ENCODE peak calls at places on chromosomes 3 and 15, in seven cellular contexts. D is A549, E is HCT116, B is K562, Q is HepG2, F is SK-N-SH, C is GM12878. K is an unnamed sample.

GRCh38 chr3:134949150-134949549 is 154.1 kb downstream of the EPHB1 start:
- DNase-seq in Q (no peak), C (no peak), E (no peak), D (no peak), F (no peak), B (no peak), K (no peak)

GRCh38 chr3:138389144-138389601 is 40.8 kb downstream of the MRAS start:
- DNase-seq in D (no peak), Q (no peak), F (no peak), B (no peak), C (no peak), E (no peak), K (no peak)

GRCh38 chr15:81024265-81024875 is 23.6 kb downstream of the TLNRD1 start:
- DNase-seq in F (no peak), D (no peak), E (no peak), Q (no peak), B (no peak), C (no peak), K (peak)

GRCh38 chr3:56302417-56302816 is 165.8 kb downstream of the ERC2 start:
- DNase-seq in C (no peak), E (no peak), F (no peak), B (no peak), D (no peak), Q (no peak), K (peak)

GRCh38 chr3:45417949-45418847 is 29.8 kb downstream of the LARS2 start:
- DNase-seq in F (no peak), E (no peak), C (no peak), D (no peak), Q (no peak), B (no peak), K (no peak)

GRCh38 chr3:70298385-70298784 is 14.1 kb downstream of the MDFIC2 start:
- DNase-seq in B (no peak), D (no peak), C (no peak), F (no peak), Q (no peak), E (no peak), K (no peak)

GRCh38 chr15:62847900-62848489 is 194.6 kb upstream of the TPM1 start:
- DNase-seq in F (peak), D (peak), E (peak), C (no peak), Q (peak), B (peak), K (peak)

GRCh38 chr15:72521682-72522081 is 47.6 kb downstream of the ARIH1 start:
- DNase-seq in Q (no peak), D (no peak), B (no peak), C (no peak), E (no peak), F (no peak), K (no peak)

GRCh38 chr3:159322322-159322939 is 520.6 kb downstream of the MFSD1 start:
- DNase-seq in F (peak), D (peak), E (peak), C (no peak), Q (peak), B (peak), K (peak)

GRCh38 chr3:6542795-6543194 is 318.1 kb upstream of the GRM7 start:
- DNase-seq in Q (peak), B (no peak), C (no peak), E (no peak), D (no peak), F (no peak), K (no peak)

GRCh38 chr3:64067510-64068346 is 44.4 kb upstream of the PSMD6 start:
- DNase-seq in C (no peak), B (no peak), D (no peak), F (no peak), Q (no peak), E (no peak), K (no peak)

GRCh38 chr3:157442729-157443128 is 6.1 kb downstream of the PTX3 start:
- DNase-seq in C (no peak), D (no peak), Q (no peak), F (no peak), B (no peak), E (no peak), K (no peak)

GRCh38 chr3:55622733-55623132 is 135.6 kb upstream of the WNT5A start:
- DNase-seq in Q (no peak), E (no peak), B (no peak), F (no peak), C (no peak), D (no peak), K (no peak)

GRCh38 chr3:172104471-172105072 is 65.2 kb downstream of the FNDC3B start:
- DNase-seq in F (peak), B (no peak), C (no peak), D (no peak), Q (no peak), E (no peak), K (peak)

GRCh38 chr15:101455291-101455916 is 34.1 kb downstream of the PCSK6 start:
- DNase-seq in D (no peak), B (no peak), E (no peak), C (no peak), F (peak), Q (no peak), K (no peak)

GRCh38 chr3:98644168-98644567 is 50.8 kb upstream of the CPOX start:
- DNase-seq in F (no peak), Q (no peak), E (no peak), D (no peak), C (no peak), B (no peak), K (no peak)

GRCh38 chr3:169147246-169148008 is 516.1 kb downstream of the MECOM start:
- DNase-seq in D (peak), Q (no peak), C (no peak), F (peak), B (peak), E (no peak), K (peak)

GRCh38 chr3:129513705-129514104 is 14.7 kb upstream of the RHO start:
- DNase-seq in E (no peak), F (no peak), B (no peak), Q (no peak), C (no peak), D (no peak), K (no peak)

GRCh38 chr15:52706091-52706490 is 26.9 kb upstream of the ATOSA start:
- DNase-seq in F (no peak), C (no peak), E (no peak), B (no peak), Q (no peak), D (no peak), K (no peak)

GRCh38 chr3:2869905-2870304 is 240.3 kb downstream of the IL5RA start:
- DNase-seq in C (no peak), D (no peak), E (no peak), F (peak), B (no peak), Q (no peak), K (no peak)

GRCh38 chr15:71686221-71687050 is 123.9 kb upstream of the NR2E3 start:
- DNase-seq in D (no peak), E (no peak), C (no peak), B (no peak), Q (no peak), F (no peak), K (no peak)

GRCh38 chr15:32683231-32683630 is 34.6 kb upstream of the GREM1 start:
- DNase-seq in B (no peak), D (no peak), Q (no peak), C (no peak), E (no peak), F (no peak), K (no peak)

GRCh38 chr15:60552224-60552623 is 73.3 kb upstream of the ICE2 start:
- DNase-seq in D (no peak), B (no peak), F (no peak), Q (no peak), C (no peak), E (no peak), K (peak)

GRCh38 chr15:39181348-39181747 is 399.5 kb upstream of the THBS1 start:
- DNase-seq in Q (no peak), B (no peak), C (no peak), E (no peak), F (no peak), D (no peak), K (no peak)

GRCh38 chr3:166818464-166818863 is 561.6 kb downstream of the ZBBX start:
- DNase-seq in E (no peak), C (no peak), Q (no peak), D (no peak), B (no peak), F (no peak), K (no peak)

GRCh38 chr3:11699083-11699427 is 55.3 kb upstream of the VGLL4 start:
- DNase-seq in E (no peak), Q (no peak), D (no peak), B (no peak), F (no peak), C (no peak), K (no peak)

GRCh38 chr3:151345854-151346253 is 16.5 kb upstream of the P2RY13 start:
- DNase-seq in B (no peak), F (no peak), E (no peak), D (no peak), Q (no peak), C (no peak), K (no peak)

GRCh38 chr3:31531465-31531991 is 1.2 kb upstream of the STT3B start:
- DNase-seq in F (no peak), B (peak), C (no peak), E (no peak), Q (no peak), D (no peak), K (no peak)

GRCh38 chr3:186990282-186990681 is 60.0 kb downstream of the ST6GAL1 start:
- DNase-seq in E (no peak), D (no peak), B (no peak), C (no peak), Q (no peak), F (no peak), K (no peak)

GRCh38 chr3:52221563-52222318 is 3.7 kb downstream of the TLR9 start:
- DNase-seq in F (no peak), D (no peak), B (no peak), E (no peak), C (no peak), Q (no peak), K (no peak)

GRCh38 chr15:60408438-60409105 is 10.8 kb upstream of the ANXA2 start:
- DNase-seq in B (no peak), D (peak), E (no peak), C (no peak), F (no peak), Q (peak), K (no peak)

GRCh38 chr3:9747267-9747666 is 2.5 kb upstream of the OGG1 start:
- DNase-seq in Q (no peak), B (no peak), F (no peak), E (no peak), C (no peak), D (no peak), K (no peak)

GRCh38 chr3:9749663-9750555 is at the start of gene OGG1:
- DNase-seq in C (peak), E (peak), D (peak), F (peak), Q (peak), B (peak), K (peak)

GRCh38 chr3:9746330-9746729 is 3.4 kb upstream of the OGG1 start:
- DNase-seq in B (no peak), D (no peak), F (no peak), C (no peak), E (no peak), Q (no peak), K (no peak)

GRCh38 chr3:9750556-9751411 is 1.0 kb downstream of the OGG1 start:
- DNase-seq in Q (peak), C (no peak), D (no peak), B (peak), E (no peak), F (no peak), K (no peak)

DNA sequence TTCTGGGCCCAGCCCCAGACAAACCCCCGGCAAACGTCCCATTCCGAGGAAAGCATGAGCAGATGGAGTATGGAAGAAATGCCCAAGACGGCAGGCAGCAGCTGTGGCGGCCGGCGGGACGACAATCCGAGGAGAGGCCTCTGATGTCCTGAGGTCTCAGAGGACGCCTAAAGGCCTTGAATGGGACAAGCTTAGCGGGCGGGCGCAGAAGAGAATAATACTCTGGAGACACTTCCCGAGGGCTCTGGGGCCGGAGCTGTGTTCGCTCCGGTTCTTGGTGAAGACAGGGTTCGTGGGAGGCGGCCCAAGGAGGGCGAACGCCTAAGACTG is 454 bp upstream of the OGG1 start:
- DNase-seq in Q (no peak), F (no peak), E (no peak), B (no peak), C (no peak), D (peak), K (no peak)
- H3K4me2 ChIP-seq in Q (peak), F (peak), E (peak), B (peak), C (peak), D (peak), K (peak)

DNA sequence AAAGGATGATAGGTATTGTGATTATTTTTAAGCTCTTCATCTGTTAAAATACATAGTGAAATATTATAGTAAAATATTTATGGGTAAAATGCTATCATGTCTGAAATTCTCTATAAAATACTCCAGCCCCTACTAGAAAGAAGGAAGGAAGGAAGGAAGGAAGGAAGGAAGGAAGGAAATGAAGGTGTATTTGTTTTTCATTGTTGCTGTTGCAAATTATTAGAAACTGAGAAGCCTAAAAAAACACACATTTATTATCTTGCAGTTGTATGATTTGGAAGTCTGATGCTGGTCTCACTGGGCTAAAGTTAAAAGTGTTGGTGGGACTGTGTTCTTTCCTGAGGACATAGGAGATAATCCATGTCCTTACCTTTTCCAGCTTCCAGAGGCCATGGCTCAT is 47.6 kb upstream of the CLSTN2 start:
- DNase-seq in Q (no peak), B (no peak), D (no peak), E (no peak), F (no peak), C (no peak), K (no peak)
- TF ChIP-seq REST in Q (no peak), B (no peak), D (no peak), E (no peak), F (no peak), C (no peak), K (no peak)

GRCh38 chr15:70097337-70098169 is at the start of gene TLE3:
- DNase-seq in D (peak), C (peak), B (peak), Q (peak), F (peak), E (peak), K (peak)

GRCh38 chr15:70098170-70098460 is 398 bp upstream of the TLE3 start:
- DNase-seq in F (no peak), D (no peak), C (no peak), E (no peak), Q (no peak), B (no peak), K (no peak)

GRCh38 chr15:70095387-70096214 is 2.1 kb downstream of the TLE3 start:
- DNase-seq in D (no peak), F (peak), E (no peak), Q (no peak), B (peak), C (no peak), K (peak)

GRCh38 chr15:70096215-70096974 is 1.3 kb downstream of the TLE3 start:
- DNase-seq in C (no peak), E (no peak), B (no peak), D (peak), Q (no peak), F (peak), K (no peak)

DNA sequence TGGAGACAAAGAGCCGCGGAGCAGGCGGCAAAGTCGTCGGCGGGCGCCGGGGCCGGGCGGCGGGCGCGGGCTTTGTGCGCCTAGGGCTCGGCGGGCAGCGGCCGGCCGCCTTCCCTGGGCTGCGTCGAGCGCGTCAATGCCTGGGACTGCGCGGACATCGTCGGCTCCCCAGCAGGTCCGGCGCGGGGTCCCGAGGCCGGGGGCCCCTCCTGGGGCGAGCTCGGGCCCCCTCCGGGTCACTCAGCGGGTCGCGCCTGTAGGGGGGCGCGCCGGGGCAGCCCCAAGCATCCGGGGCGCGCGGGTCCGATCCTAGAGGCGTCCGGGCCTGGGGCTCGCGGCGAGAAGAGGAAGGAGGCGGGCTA is 761 bp downstream of the TLE3 start:
- DNase-seq in E (no peak), C (no peak), Q (no peak), F (no peak), D (peak), B (peak), K (no peak)
- H3K4me2 ChIP-seq in E (peak), C (peak), Q (peak), F (peak), D (peak), B (peak), K (peak)

GRCh38 chr3:191499307-191500125 is 38.6 kb downstream of the PYDC2 start:
- DNase-seq in Q (no peak), E (no peak), F (peak), C (no peak), B (peak), D (no peak), K (peak)
- TF ChIP-seq REST in Q (no peak), E (no peak), F (no peak), C (no peak), B (no peak), D (no peak), K (no peak)

GRCh38 chr15:41656188-41656587 is 4.0 kb upstream of the MGA start:
- DNase-seq in C (no peak), E (no peak), D (no peak), B (no peak), Q (no peak), F (no peak), K (no peak)
- H3K4me2 ChIP-seq in C (no peak), E (no peak), D (no peak), B (no peak), Q (no peak), F (no peak), K (no peak)

GRCh38 chr3:19190602-19191001 is 42.3 kb downstream of the KCNH8 start:
- DNase-seq in F (no peak), D (no peak), C (no peak), Q (no peak), B (no peak), E (no peak), K (no peak)
- TF ChIP-seq REST in F (no peak), D (no peak), C (no peak), Q (no peak), B (no peak), E (no peak), K (no peak)

GRCh38 chr15:30925686-30926085 is 22.0 kb downstream of the FAN1 start:
- DNase-seq in F (no peak), B (no peak), C (no peak), E (no peak), D (no peak), Q (no peak), K (no peak)

GRCh38 chr15:30924353-30924752 is 20.6 kb downstream of the FAN1 start:
- DNase-seq in B (no peak), Q (no peak), E (no peak), D (no peak), F (no peak), C (no peak), K (no peak)

GRCh38 chr15:30927148-30927761 is 23.5 kb downstream of the FAN1 start:
- DNase-seq in E (no peak), F (no peak), C (no peak), B (no peak), D (no peak), Q (no peak), K (no peak)

GRCh38 chr15:30928076-30928475 is 24.4 kb downstream of the FAN1 start:
- DNase-seq in D (no peak), B (no peak), E (no peak), Q (no peak), C (no peak), F (no peak), K (no peak)

DNA sequence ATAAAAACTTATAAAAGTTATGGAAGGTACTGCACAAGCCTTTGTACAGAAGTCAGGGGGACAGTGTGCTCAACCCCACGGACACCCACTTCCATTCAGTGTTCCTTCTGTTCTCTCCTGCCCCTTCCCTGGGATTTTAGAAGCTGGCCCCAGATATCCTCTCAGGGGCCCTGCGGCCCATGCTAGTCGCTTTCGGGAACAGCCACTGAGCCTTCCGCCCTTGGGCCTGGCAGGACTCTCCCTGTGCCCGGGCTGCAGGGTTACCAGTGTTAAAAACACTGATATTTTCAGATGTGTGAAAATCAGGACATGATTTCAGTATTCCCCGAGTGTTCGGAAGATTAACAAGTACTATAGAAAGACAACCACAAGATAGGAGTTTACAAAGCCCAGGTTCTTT is 22.4 kb downstream of the FAN1 start:
- DNase-seq in E (no peak), F (no peak), C (no peak), Q (no peak), B (no peak), D (no peak), K (no peak)
- H3K4me2 ChIP-seq in E (no peak), F (no peak), C (no peak), Q (no peak), B (no peak), D (no peak), K (no peak)

DNA sequence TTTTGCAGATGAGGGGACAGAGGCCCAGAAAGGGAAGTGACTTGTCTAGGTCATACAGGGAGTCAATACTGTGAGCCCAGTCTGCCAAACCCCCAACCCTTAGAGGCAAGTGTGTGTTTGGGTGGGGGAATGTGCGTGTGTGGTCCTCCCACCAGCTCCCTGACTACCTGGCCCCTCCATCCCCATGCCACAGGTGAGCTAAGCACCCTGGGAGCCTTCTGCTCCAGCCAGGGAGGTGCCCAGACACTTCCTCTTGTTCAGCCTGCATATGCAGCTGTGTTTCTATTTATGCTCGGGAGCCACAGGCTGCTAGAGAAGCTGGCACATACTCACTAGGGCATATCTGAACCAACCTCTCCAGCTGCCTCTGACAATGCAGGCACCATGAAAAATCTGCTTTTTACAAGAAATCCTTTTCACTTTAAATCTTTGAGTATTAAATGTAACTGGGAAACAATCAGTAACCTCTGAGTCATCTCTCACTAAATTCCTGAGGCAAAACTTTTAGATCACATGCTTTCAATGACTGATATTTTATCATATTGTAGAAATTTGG is 20.7 kb downstream of the TBC1D2B start:
- DNase-seq in F (no peak), B (no peak), Q (no peak), E (no peak), C (no peak), D (no peak), K (no peak)
- TF ChIP-seq REST in F (no peak), B (no peak), Q (no peak), E (no peak), C (no peak), D (no peak), K (no peak)

GRCh38 chr15:89401636-89402252 is 67.1 kb upstream of the POLG start:
- DNase-seq in C (no peak), B (no peak), D (peak), F (no peak), E (no peak), Q (no peak), K (no peak)
- H3K4me2 ChIP-seq in C (peak), B (no peak), D (peak), F (peak), E (peak), Q (no peak), K (no peak)

GRCh38 chr15:41882689-41883483 is 11.0 kb downstream of the SPTBN5 start:
- DNase-seq in F (no peak), C (no peak), D (no peak), B (no peak), E (no peak), Q (no peak), K (no peak)
- TF ChIP-seq REST in F (no peak), C (no peak), D (no peak), B (no peak), E (no peak), Q (no peak), K (no peak)